ENCODE peak calls at places on chromosome 19, in five cellular contexts. Q, L, N, C and V are unnamed samples.
A peak's percentile ranks its signal among the peaks of the same experiment; 100 is the strongest.

GRCh38 chr19:30799854-30800755 is 427.9 kb downstream of the ZNF536 start:
- DNase-seq in Q (peak; percentile 20), L (no peak), N (no peak), C (no peak), V (no peak)

GRCh38 chr19:55248704-55249103 is 10.1 kb downstream of the PPP6R1 start:
- DNase-seq in Q (no peak), L (no peak), N (no peak), C (no peak), V (no peak)

GRCh38 chr19:38209671-38210457 is 14.2 kb downstream of the DPF1 start:
- DNase-seq in Q (peak; percentile 61), L (no peak), N (no peak), C (no peak), V (no peak)

GRCh38 chr19:37997911-37998344 is 90.9 kb downstream of the SIPA1L3 start:
- DNase-seq in Q (no peak), L (no peak), N (no peak), C (no peak), V (no peak)

GRCh38 chr19:16064209-16064889 is 11.9 kb upstream of the TPM4 start:
- DNase-seq in Q (no peak), L (no peak), N (no peak), C (no peak), V (no peak)

GRCh38 chr19:3723883-3724282 is 15.7 kb downstream of the TJP3 start:
- DNase-seq in Q (peak; percentile 69), L (no peak), N (no peak), C (no peak), V (no peak)

GRCh38 chr19:1112254-1113208 is 8.7 kb downstream of the GPX4 start:
- DNase-seq in Q (no peak), L (no peak), N (no peak), C (no peak), V (no peak)

GRCh38 chr19:35344511-35345031 is 3.1 kb upstream of the FFAR1 start:
- DNase-seq in Q (no peak), L (no peak), N (no peak), C (no peak), V (no peak)

GRCh38 chr19:7191946-7192691 is 102.1 kb downstream of the INSR start:
- DNase-seq in Q (no peak), L (peak; percentile 24), N (no peak), C (no peak), V (no peak)

GRCh38 chr19:2055871-2056809 is 5.1 kb upstream of the MKNK2 start:
- DNase-seq in Q (no peak), L (no peak), N (no peak), C (no peak), V (peak; percentile 15)

GRCh38 chr19:51327066-51327985 is 14.6 kb downstream of the VSIG10L start:
- DNase-seq in Q (no peak), L (no peak), N (no peak), C (peak; percentile 59), V (no peak)

GRCh38 chr19:45503909-45504308 is 3.4 kb upstream of the VASP start:
- DNase-seq in Q (no peak), L (no peak), N (no peak), C (no peak), V (no peak)

GRCh38 chr19:11164879-11165406 is 9.4 kb upstream of the SPC24 start:
- DNase-seq in Q (no peak), L (no peak), N (peak; percentile 43), C (no peak), V (no peak)

GRCh38 chr19:48645652-48646191 is at the start of gene CA11:
- DNase-seq in Q (peak; percentile 56), L (no peak), N (no peak), C (no peak), V (peak; percentile 54)

GRCh38 chr19:34416021-34416545 is 11.9 kb downstream of the PDCD2L start:
- DNase-seq in Q (no peak), L (no peak), N (no peak), C (no peak), V (no peak)

GRCh38 chr19:19094513-19094912 is 30.7 kb downstream of the SLC25A42 start:
- DNase-seq in Q (no peak), L (no peak), N (no peak), C (no peak), V (no peak)

GRCh38 chr19:18408053-18408476 is 10.6 kb upstream of the LRRC25 start:
- DNase-seq in Q (no peak), L (no peak), N (no peak), C (no peak), V (peak; percentile 28)

GRCh38 chr19:18675779-18676178 is 7.7 kb upstream of the CRTC1 start:
- DNase-seq in Q (no peak), L (no peak), N (no peak), C (no peak), V (no peak)

GRCh38 chr19:17370026-17370587 is 7.0 kb downstream of the PLVAP start:
- DNase-seq in Q (no peak), L (no peak), N (no peak), C (no peak), V (no peak)

GRCh38 chr19:16952046-16952445 is 63.2 kb downstream of the F2RL3 start:
- DNase-seq in Q (no peak), L (no peak), N (no peak), C (no peak), V (no peak)

GRCh38 chr19:10544242-10544752 is 593 bp downstream of the ATG4D start:
- DNase-seq in Q (no peak), L (no peak), N (no peak), C (no peak), V (no peak)

GRCh38 chr19:13100031-13100588 is 2.5 kb downstream of the LYL1 start:
- DNase-seq in Q (no peak), L (no peak), N (no peak), C (peak; percentile 70), V (no peak)

GRCh38 chr19:30525383-30525782 is 153.2 kb downstream of the ZNF536 start:
- DNase-seq in Q (no peak), L (no peak), N (no peak), C (no peak), V (no peak)

GRCh38 chr19:1264801-1265610 is 4.1 kb upstream of the CIRBP start:
- DNase-seq in Q (no peak), L (no peak), N (no peak), C (no peak), V (no peak)

GRCh38 chr19:45496349-45496953 is 396 bp downstream of the RTN2 start:
- DNase-seq in Q (peak; percentile 31), L (no peak), N (no peak), C (no peak), V (no peak)

GRCh38 chr19:13149628-13150186 is 468 bp downstream of the STX10 start:
- DNase-seq in Q (peak; percentile 54), L (no peak), N (no peak), C (no peak), V (no peak)

GRCh38 chr19:56403261-56403660 is 871 bp upstream of the ZNF583 start:
- DNase-seq in Q (no peak), L (no peak), N (no peak), C (no peak), V (no peak)

GRCh38 chr19:46603195-46603637 is 2.1 kb downstream of the CALM3 start:
- DNase-seq in Q (no peak), L (no peak), N (no peak), C (no peak), V (no peak)

GRCh38 chr19:29886535-29886934 is 55.5 kb upstream of the URI1 start:
- DNase-seq in Q (no peak), L (no peak), N (no peak), C (no peak), V (no peak)

GRCh38 chr19:16226878-16227836 is 29.4 kb downstream of the AP1M1 start:
- DNase-seq in Q (no peak), L (no peak), N (no peak), C (no peak), V (no peak)

GRCh38 chr19:11581740-11582139 is 4.3 kb upstream of the ACP5 start:
- DNase-seq in Q (no peak), L (no peak), N (no peak), C (no peak), V (no peak)

GRCh38 chr19:29697523-29698261 is 17.4 kb downstream of the C19orf12 start:
- DNase-seq in Q (no peak), L (no peak), N (no peak), C (no peak), V (no peak)

GRCh38 chr19:44476559-44477408 is 23.5 kb downstream of the ZNF180 start:
- DNase-seq in Q (peak; percentile 27), L (no peak), N (no peak), C (no peak), V (no peak)

GRCh38 chr19:47598407-47599349 is 10.3 kb upstream of the BICRA start:
- DNase-seq in Q (no peak), L (no peak), N (no peak), C (no peak), V (no peak)

GRCh38 chr19:28488006-28488405 is 724.9 kb downstream of the UQCRFS1 start:
- DNase-seq in Q (no peak), L (no peak), N (no peak), C (no peak), V (no peak)

GRCh38 chr19:56159616-56160271 is 16.1 kb upstream of the GALP start:
- DNase-seq in Q (no peak), L (no peak), N (no peak), C (no peak), V (no peak)

GRCh38 chr19:13839938-13840750 is 36.8 kb upstream of the NANOS3 start:
- DNase-seq in Q (no peak), L (no peak), N (no peak), C (no peak), V (no peak)

GRCh38 chr19:6752257-6753177 is 13.0 kb downstream of the TRIP10 start:
- DNase-seq in Q (no peak), L (no peak), N (no peak), C (no peak), V (no peak)

GRCh38 chr19:38321646-38322323 is 2.1 kb downstream of the KCNK6 start:
- DNase-seq in Q (no peak), L (no peak), N (peak; percentile 3), C (no peak), V (no peak)